ENCODE peak calls at places on chromosome 11, in nine cellular contexts. S, N, I, L, K, R, A, Y and U are unnamed samples.
A peak's percentile ranks its signal among the peaks of the same experiment; 100 is the strongest.

GRCh38 chr11:71204294-71204693 is 48.1 kb downstream of the SHANK2 start:
- DNase-seq in S (no peak), N (no peak), I (peak; percentile 31), L (no peak), K (no peak), R (no peak), A (no peak), Y (no peak), U (no peak)

GRCh38 chr11:113603277-113604059 is 102.6 kb downstream of the TMPRSS5 start:
- DNase-seq in S (no peak), N (peak; percentile 53), I (peak; percentile 77), L (no peak), K (no peak), R (no peak), A (peak; percentile 27), Y (no peak), U (peak; percentile 98)

GRCh38 chr11:8333431-8334401 is 70.0 kb upstream of the LMO1 start:
- DNase-seq in S (no peak), N (no peak), I (no peak), L (peak; percentile 10), K (no peak), R (no peak), A (no peak), Y (no peak), U (peak; percentile 24)

GRCh38 chr11:92867913-92868619 is 101.4 kb upstream of the MTNR1B start:
- DNase-seq in S (peak; percentile 95), N (no peak), I (no peak), L (no peak), K (no peak), R (no peak), A (no peak), Y (no peak), U (no peak)

GRCh38 chr11:69381681-69382130 is 87.8 kb downstream of the MYEOV start:
- DNase-seq in S (no peak), N (no peak), I (no peak), L (no peak), K (no peak), R (no peak), A (no peak), Y (no peak), U (no peak)

GRCh38 chr11:58958500-58958899 is 19.2 kb downstream of the GLYATL1 start:
- DNase-seq in S (no peak), N (no peak), I (no peak), L (peak; percentile 6), K (no peak), R (peak; percentile 29), A (peak; percentile 47), Y (peak; percentile 5), U (peak; percentile 37)

GRCh38 chr11:123137496-123138270 is 57.4 kb downstream of the CLMP start:
- DNase-seq in S (no peak), N (peak; percentile 89), I (peak; percentile 46), L (peak; percentile 75), K (no peak), R (peak; percentile 64), A (peak; percentile 80), Y (no peak), U (peak; percentile 98)

GRCh38 chr11:129610125-129610524 is 205.5 kb upstream of the TMEM45B start:
- DNase-seq in S (peak; percentile 81), N (no peak), I (no peak), L (no peak), K (no peak), R (no peak), A (no peak), Y (no peak), U (no peak)

GRCh38 chr11:127238321-127238720 is 237.8 kb upstream of the KIRREL3 start:
- DNase-seq in S (peak; percentile 14), N (no peak), I (no peak), L (no peak), K (no peak), R (no peak), A (no peak), Y (no peak), U (no peak)

GRCh38 chr11:95531116-95531515 is 258.5 kb downstream of the FAM76B start:
- DNase-seq in S (no peak), N (no peak), I (no peak), L (no peak), K (no peak), R (no peak), A (no peak), Y (no peak), U (no peak)

GRCh38 chr11:134486106-134486505 is 74.1 kb upstream of the B3GAT1 start:
- DNase-seq in S (no peak), N (no peak), I (no peak), L (no peak), K (no peak), R (no peak), A (no peak), Y (no peak), U (no peak)

GRCh38 chr11:117827521-117828511 is 3.3 kb upstream of the FXYD2 start:
- DNase-seq in S (no peak), N (no peak), I (peak; percentile 28), L (no peak), K (no peak), R (no peak), A (peak; percentile 23), Y (no peak), U (no peak)

GRCh38 chr11:102940714-102941588 is 14.6 kb downstream of the MMP13 start:
- DNase-seq in S (peak; percentile 49), N (no peak), I (no peak), L (peak; percentile 83), K (no peak), R (peak; percentile 68), A (peak; percentile 72), Y (peak; percentile 2), U (peak; percentile 71)

GRCh38 chr11:128342511-128343133 is 244.7 kb downstream of the ETS1 start:
- DNase-seq in S (no peak), N (peak; percentile 38), I (no peak), L (peak; percentile 88), K (no peak), R (peak; percentile 61), A (peak; percentile 67), Y (peak; percentile 31), U (peak; percentile 86)

GRCh38 chr11:33532720-33533119 is 167.9 kb downstream of the C11orf91 start:
- DNase-seq in S (no peak), N (no peak), I (no peak), L (no peak), K (no peak), R (no peak), A (no peak), Y (no peak), U (no peak)

GRCh38 chr11:111119751-111120150 is 125.8 kb upstream of the POU2AF2 start:
- DNase-seq in S (no peak), N (no peak), I (no peak), L (peak; percentile 66), K (no peak), R (no peak), A (no peak), Y (no peak), U (no peak)

GRCh38 chr11:45710561-45710960 is 45.1 kb upstream of the CHST1 start:
- DNase-seq in S (no peak), N (no peak), I (no peak), L (no peak), K (no peak), R (no peak), A (no peak), Y (no peak), U (no peak)

GRCh38 chr11:58674609-58675008 is 52.1 kb downstream of the CNTF start:
- DNase-seq in S (no peak), N (no peak), I (no peak), L (no peak), K (no peak), R (no peak), A (peak; percentile 39), Y (no peak), U (no peak)

GRCh38 chr11:3835100-3835485 is 5.7 kb downstream of the RHOG start:
- DNase-seq in S (no peak), N (no peak), I (no peak), L (peak; percentile 20), K (no peak), R (no peak), A (no peak), Y (no peak), U (no peak)